ENCODE peak calls at places on chromosomes 5 and 9, in four cellular contexts. Q, K, D and P are unnamed samples.

GRCh38 chr5:38154615-38155204 is 103.6 kb upstream of the EGFLAM start:
- DNase-seq in D (no peak), Q (peak; percentile 0), K (no peak), P (no peak)

GRCh38 chr9:6068983-6069382 is 53.6 kb upstream of the RANBP6 start:
- DNase-seq in K (no peak), D (no peak), Q (peak; percentile 45), P (no peak)

GRCh38 chr5:130198927-130199326 is 294.7 kb downstream of the CHSY3 start:
- DNase-seq in Q (no peak), D (no peak), K (no peak), P (no peak)

GRCh38 chr5:94407023-94407422 is 211.4 kb downstream of the KIAA0825 start:
- DNase-seq in Q (no peak), D (no peak), K (no peak), P (no peak)

GRCh38 chr5:10635257-10635860 is 71.5 kb downstream of the ANKRD33B start:
- DNase-seq in Q (peak; percentile 94), D (no peak), K (no peak), P (no peak)

GRCh38 chr5:93602261-93603149 is 19.5 kb downstream of the NR2F1 start:
- DNase-seq in Q (no peak), D (no peak), K (no peak), P (no peak)

GRCh38 chr5:23655674-23656073 is 148.3 kb downstream of the PRDM9 start:
- DNase-seq in Q (no peak), K (no peak), D (no peak), P (no peak)

GRCh38 chr5:163410505-163410904 is 26.9 kb upstream of the CCNG1 start:
- DNase-seq in K (no peak), Q (no peak), D (no peak), P (no peak)

GRCh38 chr9:89325733-89326132 is 7.4 kb downstream of the SECISBP2 start:
- DNase-seq in K (no peak), D (no peak), Q (no peak), P (no peak)

GRCh38 chr5:116544542-116545241 is 29.9 kb downstream of the SEMA6A start:
- DNase-seq in K (no peak), Q (no peak), D (no peak), P (no peak)

GRCh38 chr9:106092083-106092482 is 397.7 kb downstream of the TMEM38B start:
- DNase-seq in K (no peak), Q (no peak), D (no peak), P (no peak)

GRCh38 chr9:134770972-134771971 is 109.3 kb upstream of the FCN2 start:
- DNase-seq in D (no peak), Q (peak; percentile 34), K (no peak), P (no peak)

GRCh38 chr9:133137451-133138231 is 16.6 kb upstream of the RALGDS start:
- DNase-seq in K (peak; percentile 31), D (peak; percentile 82), Q (no peak), P (no peak)

GRCh38 chr5:124980174-124980941 is 233.9 kb upstream of the ZNF608 start:
- DNase-seq in K (no peak), Q (peak; percentile 48), D (no peak), P (no peak)

GRCh38 chr5:132334812-132335211 is 34.7 kb upstream of the SLC22A5 start:
- DNase-seq in Q (no peak), D (no peak), K (no peak), P (no peak)

GRCh38 chr5:169956756-169957155 is 23.5 kb downstream of the INSYN2B start:
- DNase-seq in K (no peak), D (no peak), Q (no peak), P (no peak)

GRCh38 chr9:6153425-6153824 is 62.2 kb upstream of the IL33 start:
- DNase-seq in Q (no peak), K (no peak), D (no peak), P (no peak)

GRCh38 chr9:37217141-37217540 is 96.8 kb downstream of the ZCCHC7 start:
- DNase-seq in K (no peak), Q (no peak), D (no peak), P (no peak)

GRCh38 chr9:120066315-120066714 is 513.7 kb downstream of the CDK5RAP2 start:
- DNase-seq in D (no peak), K (no peak), Q (no peak), P (no peak)

GRCh38 chr9:133658442-133659431 is 22.6 kb downstream of the DBH start:
- DNase-seq in Q (no peak), K (peak; percentile 21), D (no peak), P (no peak)

GRCh38 chr5:123721721-123722276 is 209.8 kb downstream of the CSNK1G3 start:
- DNase-seq in D (no peak), Q (no peak), K (no peak), P (no peak)

GRCh38 chr9:6681957-6682501 is 36.5 kb upstream of the GLDC start:
- DNase-seq in K (no peak), D (no peak), Q (no peak), P (no peak)

GRCh38 chr9:26754494-26755188 is 138.0 kb downstream of the CAAP1 start:
- DNase-seq in D (no peak), K (no peak), Q (no peak), P (no peak)

GRCh38 chr9:133702798-133703570 is 35.2 kb downstream of the SARDH start:
- DNase-seq in Q (no peak), K (no peak), D (peak; percentile 56), P (no peak)

GRCh38 chr9:86202338-86202882 is 57.0 kb downstream of the C9orf153 start:
- DNase-seq in K (no peak), D (no peak), Q (peak; percentile 20), P (no peak)

GRCh38 chr9:125538092-125538473 is 168.9 kb downstream of the MAPKAP1 start:
- DNase-seq in Q (no peak), D (no peak), K (peak; percentile 79), P (peak; percentile 34)

GRCh38 chr5:16773990-16774389 is 157.2 kb upstream of the RETREG1 start:
- DNase-seq in K (no peak), Q (no peak), D (no peak), P (no peak)

GRCh38 chr5:90293931-90294330 is 115.6 kb downstream of the CETN3 start:
- DNase-seq in D (no peak), Q (no peak), K (no peak), P (no peak)

GRCh38 chr9:107176701-107177100 is 106.4 kb upstream of the RAD23B start:
- DNase-seq in K (no peak), Q (no peak), D (no peak), P (no peak)

GRCh38 chr5:13249854-13250253 is 694.6 kb downstream of the DNAH5 start:
- DNase-seq in K (no peak), D (no peak), Q (no peak), P (no peak)
- TF ChIP-seq POLR2AphosphoS5 in K (no peak), D (no peak), Q (no peak), P (no peak)

GRCh38 chr5:78984020-78984610 is 995 bp downstream of the ARSB start:
- DNase-seq in Q (no peak), K (no peak), D (no peak), P (no peak)

GRCh38 chr5:78989080-78989479 is 4.0 kb upstream of the ARSB start:
- DNase-seq in Q (no peak), K (no peak), D (no peak), P (no peak)

GRCh38 chr5:78983601-78984000 is 1.5 kb downstream of the ARSB start:
- DNase-seq in K (no peak), Q (no peak), D (no peak), P (no peak)

GRCh38 chr5:78985407-78986223 is 505 bp upstream of the ARSB start:
- DNase-seq in Q (no peak), D (peak; percentile 68), K (no peak), P (no peak)

DNA sequence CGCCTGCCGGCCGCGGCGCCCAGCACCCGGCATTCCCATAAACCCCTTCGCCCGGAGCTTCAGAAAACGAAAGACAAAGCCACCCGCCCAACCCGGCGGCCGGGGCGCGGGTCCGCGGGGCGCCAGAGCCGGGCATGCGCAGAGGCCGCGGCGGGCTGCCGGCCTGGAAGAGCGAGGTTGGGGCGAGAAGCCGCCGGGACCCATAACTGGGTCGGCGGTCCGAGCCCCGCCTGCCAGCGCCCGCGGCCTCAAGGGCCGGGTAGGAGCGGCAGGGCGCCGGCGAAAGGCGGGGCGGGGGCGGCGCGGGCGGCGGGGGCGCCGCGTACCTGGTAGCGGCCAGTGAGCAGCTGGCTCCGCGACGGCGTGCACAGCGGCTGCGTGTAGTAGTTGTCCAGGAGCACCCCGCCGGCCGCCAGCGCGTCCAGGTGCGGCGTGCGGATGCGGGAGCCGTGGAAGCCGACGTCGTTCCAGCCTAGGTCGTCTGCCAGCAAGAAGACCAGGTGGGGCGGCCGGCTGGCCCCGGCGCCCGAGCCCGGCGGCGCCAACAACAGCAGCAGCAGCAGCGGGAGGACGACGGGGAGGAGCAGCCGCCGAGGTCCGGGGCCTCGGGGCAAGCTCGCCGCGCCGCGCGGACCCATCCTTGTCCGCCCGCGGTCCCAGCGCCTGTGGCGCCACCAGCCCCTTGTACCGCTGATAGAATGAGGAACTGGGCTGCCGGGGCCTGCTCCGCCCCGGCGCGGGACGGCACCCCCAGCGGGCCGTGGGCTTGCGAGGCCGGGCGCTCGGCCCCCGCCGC is at the start of gene ARSB:
- DNase-seq in K (peak; percentile 83), Q (no peak), D (peak; percentile 93), P (peak; percentile 96)
- TF ChIP-seq POLR2AphosphoS5 in K (peak; percentile 66), Q (peak; percentile 69), D (peak; percentile 52), P (peak; percentile 53)

DNA sequence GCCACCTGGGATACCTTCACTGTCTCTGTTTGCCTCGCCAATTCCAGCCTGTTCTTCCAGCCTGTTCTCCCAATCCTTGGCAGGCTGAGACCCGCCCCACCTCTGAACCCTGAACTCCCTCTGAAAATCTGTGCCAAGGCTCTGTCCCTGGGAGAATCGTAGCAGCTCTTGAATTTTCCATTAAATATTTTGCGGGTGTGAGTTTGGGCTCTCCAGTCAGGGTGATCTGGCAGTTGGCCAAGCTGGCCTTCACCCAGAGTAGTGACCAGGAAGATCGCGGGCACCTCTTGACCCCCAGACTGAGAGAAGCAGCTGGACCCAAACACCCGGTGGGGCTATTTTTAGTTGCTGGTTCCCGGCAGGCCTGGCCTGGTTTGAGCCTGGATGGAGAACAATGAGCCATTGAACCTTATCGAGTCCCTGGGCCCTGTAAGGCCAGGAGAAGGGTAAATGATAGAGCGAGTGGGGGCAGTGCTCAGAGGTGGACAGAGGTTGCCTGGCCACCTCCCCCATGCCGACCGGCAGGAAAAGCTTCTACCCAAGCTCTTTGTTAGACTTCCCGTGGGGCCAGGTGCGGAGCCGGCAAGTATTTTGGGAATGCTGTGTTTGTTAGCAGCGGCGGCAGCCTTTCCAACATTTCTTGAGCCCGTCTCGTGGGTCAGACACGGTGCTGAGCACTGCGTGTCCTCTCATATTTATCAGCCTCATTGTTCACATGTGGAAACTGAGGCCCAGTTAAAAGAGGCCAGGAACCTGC is 146.2 kb downstream of the RGS3 start:
- DNase-seq in D (peak; percentile 85), Q (no peak), K (no peak), P (no peak)
- TF ChIP-seq POLR2AphosphoS5 in D (peak; percentile 51), Q (no peak), K (no peak), P (peak; percentile 59)

GRCh38 chr9:71766663-71767062 is 1.6 kb downstream of the CEMIP2 start:
- DNase-seq in D (no peak), Q (peak; percentile 9), K (no peak), P (peak; percentile 62)

GRCh38 chr9:71767421-71768321 is 642 bp downstream of the CEMIP2 start:
- DNase-seq in D (peak; percentile 69), Q (no peak), K (no peak), P (peak; percentile 92)

GRCh38 chr9:71768388-71769174 is at the start of gene CEMIP2:
- DNase-seq in D (peak; percentile 95), Q (no peak), K (peak; percentile 89), P (peak; percentile 96)

GRCh38 chr9:71772726-71773125 is 4.4 kb upstream of the CEMIP2 start:
- DNase-seq in D (no peak), Q (no peak), K (no peak), P (no peak)

GRCh38 chr9:71769175-71770165 is 1.2 kb upstream of the CEMIP2 start:
- DNase-seq in Q (no peak), K (peak; percentile 92), D (peak; percentile 91), P (peak; percentile 93)
- TF ChIP-seq POLR2AphosphoS5 in Q (no peak), K (peak; percentile 74), D (no peak), P (peak; percentile 65)